ENCODE peak calls at places on chromosomes 12 and 14, in nine cellular contexts. D, V, R, U, Q, C, S, L and M are unnamed samples.

GRCh38 chr12:16482726-16483125 is 123.2 kb downstream of the LMO3 start:
- DNase-seq in D (no peak), V (no peak), R (no peak), U (no peak), Q (no peak), C (no peak), S (no peak), L (no peak), M (no peak)

GRCh38 chr12:7369274-7369729 is 65.4 kb downstream of the ACSM4 start:
- DNase-seq in D (no peak), V (peak; percentile 36), R (peak; percentile 97), U (no peak), Q (no peak), C (no peak), S (no peak), L (no peak), M (no peak)

GRCh38 chr12:127271776-127272175 is 995.2 kb upstream of the TMEM132C start:
- DNase-seq in D (no peak), V (no peak), R (no peak), U (no peak), Q (no peak), C (no peak), S (no peak), L (no peak), M (no peak)

GRCh38 chr12:5511644-5512584 is 80.0 kb downstream of the NTF3 start:
- DNase-seq in D (no peak), V (no peak), R (peak; percentile 18), U (peak; percentile 65), Q (no peak), C (no peak), S (no peak), L (no peak), M (no peak)

GRCh38 chr12:19894803-19895202 is 455.5 kb downstream of the AEBP2 start:
- DNase-seq in D (no peak), V (no peak), R (no peak), U (no peak), Q (no peak), C (no peak), S (no peak), L (no peak), M (no peak)

GRCh38 chr12:1890810-1891209 is 27.6 kb downstream of the CACNA2D4 start:
- DNase-seq in D (no peak), V (no peak), R (peak; percentile 64), U (no peak), Q (no peak), C (no peak), S (no peak), L (no peak), M (no peak)

GRCh38 chr14:47391105-47391504 is 284.3 kb downstream of the MDGA2 start:
- DNase-seq in D (no peak), V (no peak), R (no peak), U (no peak), Q (no peak), C (no peak), S (no peak), L (no peak), M (no peak)

GRCh38 chr14:98548071-98548686 is 723.8 kb downstream of the BCL11B start:
- DNase-seq in D (no peak), V (no peak), R (no peak), U (no peak), Q (no peak), C (no peak), S (no peak), L (no peak), M (no peak)

GRCh38 chr14:86999076-86999475 is 993.9 kb downstream of the GALC start:
- DNase-seq in D (no peak), V (peak; percentile 29), R (no peak), U (no peak), Q (no peak), C (no peak), S (no peak), L (no peak), M (no peak)

GRCh38 chr12:82555699-82556098 is 131.0 kb upstream of the TMTC2 start:
- DNase-seq in D (no peak), V (no peak), R (no peak), U (no peak), Q (no peak), C (no peak), S (no peak), L (no peak), M (no peak)

GRCh38 chr12:119835068-119835467 is 42.1 kb downstream of the CIT start:
- DNase-seq in D (no peak), V (no peak), R (no peak), U (peak; percentile 16), Q (no peak), C (no peak), S (no peak), L (no peak), M (no peak)

GRCh38 chr12:128920468-128920867 is 67.2 kb downstream of the GLT1D1 start:
- DNase-seq in D (no peak), V (peak; percentile 7), R (peak; percentile 70), U (no peak), Q (peak; percentile 23), C (peak; percentile 43), S (no peak), L (peak; percentile 75), M (no peak)

GRCh38 chr12:71521125-71521524 is 81.5 kb downstream of the LGR5 start:
- DNase-seq in D (no peak), V (no peak), R (no peak), U (peak; percentile 28), Q (no peak), C (no peak), S (no peak), L (no peak), M (no peak)

GRCh38 chr14:94907626-94908261 is 137.8 kb upstream of the GSC start:
- DNase-seq in D (no peak), V (no peak), R (no peak), U (no peak), Q (no peak), C (no peak), S (no peak), L (no peak), M (no peak)

GRCh38 chr12:103924761-103925641 is 5.2 kb upstream of the HSP90B1 start:
- DNase-seq in D (peak; percentile 34), V (no peak), R (peak; percentile 54), U (no peak), Q (no peak), C (peak; percentile 45), S (no peak), L (no peak), M (no peak)